ENCODE peak calls at places on chromosomes 2 and 18, in six cellular contexts. I is MM.1S, M is Peyer's patch, D is stomach, G is IMR-90, Y is right cardiac atrium. Q is an unnamed sample.

GRCh38 chr2:8023241-8023640 is 658.6 kb upstream of the ID2 start:
- DNase-seq in Y (no peak), M (no peak), I (no peak), D (no peak), G (no peak), Q (no peak)

GRCh38 chr2:45583989-45584388 is 27.1 kb downstream of the SRBD1 start:
- DNase-seq in I (no peak), G (no peak), M (no peak), Y (no peak), D (no peak), Q (no peak)

GRCh38 chr18:36196239-36196995 is 9.1 kb downstream of the MOCOS start:
- DNase-seq in Y (no peak), I (no peak), M (no peak), D (no peak), G (no peak), Q (no peak)

GRCh38 chr18:65146615-65147014 is 604.2 kb upstream of the CDH7 start:
- DNase-seq in G (no peak), I (no peak), D (no peak), M (no peak), Y (no peak), Q (no peak)

GRCh38 chr2:139080244-139080643 is 300.1 kb upstream of the NXPH2 start:
- DNase-seq in G (no peak), Y (no peak), D (no peak), I (no peak), M (no peak), Q (no peak)

GRCh38 chr2:206642075-206643025 is at the start of gene FAM237A:
- DNase-seq in G (peak; percentile 57), D (no peak), M (no peak), I (peak; percentile 25), Y (peak; percentile 61), Q (no peak)

GRCh38 chr2:128365217-128365905 is 46.7 kb upstream of the HS6ST1 start:
- DNase-seq in M (no peak), G (peak; percentile 15), I (no peak), D (no peak), Y (no peak), Q (no peak)

GRCh38 chr2:43802135-43802534 is 28.3 kb downstream of the DYNC2LI1 start:
- DNase-seq in D (no peak), G (no peak), Y (no peak), I (no peak), M (no peak), Q (no peak)

GRCh38 chr2:34031097-34031496 is 432.0 kb upstream of the FAM98A start:
- DNase-seq in G (no peak), I (no peak), Y (no peak), D (no peak), M (no peak), Q (no peak)

GRCh38 chr2:101699191-101699938 is 1.9 kb downstream of the MAP4K4 start:
- DNase-seq in D (no peak), G (no peak), I (no peak), M (no peak), Y (no peak), Q (no peak)

GRCh38 chr2:57881998-57882884 is 164.4 kb upstream of the VRK2 start:
- DNase-seq in G (peak; percentile 19), Y (no peak), I (no peak), M (no peak), D (no peak), Q (no peak)

GRCh38 chr2:168913171-168913484 is 12.0 kb downstream of the G6PC2 start:
- DNase-seq in G (no peak), D (no peak), M (no peak), Y (no peak), I (no peak), Q (no peak)

GRCh38 chr2:205650450-205650849 is 31.9 kb upstream of the NRP2 start:
- DNase-seq in M (no peak), D (no peak), G (peak; percentile 61), Y (no peak), I (no peak), Q (no peak)

GRCh38 chr2:216516730-216517350 is 18.2 kb downstream of the RPL37A start:
- DNase-seq in I (peak; percentile 20), M (no peak), G (peak; percentile 74), Y (no peak), D (no peak), Q (peak; percentile 45)

GRCh38 chr2:174192664-174193063 is 55.7 kb downstream of the OLA1 start:
- DNase-seq in I (no peak), D (no peak), G (no peak), M (no peak), Y (no peak), Q (no peak)

GRCh38 chr2:25042321-25043240 is 705 bp downstream of the EFR3B start:
- DNase-seq in M (peak; percentile 60), D (peak; percentile 38), I (peak; percentile 14), G (peak; percentile 10), Y (peak; percentile 77), Q (peak; percentile 12)

GRCh38 chr2:118046628-118047210 is 32.8 kb upstream of the CCDC93 start:
- DNase-seq in I (peak; percentile 65), Y (no peak), G (peak; percentile 53), M (no peak), D (no peak), Q (peak; percentile 51)

GRCh38 chr2:160063266-160063665 is 851 bp upstream of the PLA2R1 start:
- DNase-seq in I (no peak), Y (no peak), M (peak; percentile 51), D (no peak), G (no peak), Q (no peak)

GRCh38 chr18:50473896-50474295 is 86.0 kb upstream of the MAPK4 start:
- DNase-seq in M (no peak), D (no peak), Y (no peak), I (no peak), G (no peak), Q (no peak)

GRCh38 chr2:202377308-202377736 is 1.2 kb downstream of the BMPR2 start:
- DNase-seq in D (peak; percentile 45), G (peak; percentile 30), Y (peak; percentile 78), I (no peak), M (peak; percentile 67), Q (peak; percentile 3)

GRCh38 chr2:1068241-1068640 is 117.6 kb downstream of the SNTG2 start:
- DNase-seq in M (no peak), D (no peak), I (no peak), Y (no peak), G (no peak), Q (no peak)

GRCh38 chr2:95314964-95315611 is 17.9 kb downstream of the KCNIP3 start:
- DNase-seq in I (peak; percentile 16), G (peak; percentile 7), D (peak; percentile 65), M (no peak), Y (peak; percentile 38), Q (no peak)

DNA sequence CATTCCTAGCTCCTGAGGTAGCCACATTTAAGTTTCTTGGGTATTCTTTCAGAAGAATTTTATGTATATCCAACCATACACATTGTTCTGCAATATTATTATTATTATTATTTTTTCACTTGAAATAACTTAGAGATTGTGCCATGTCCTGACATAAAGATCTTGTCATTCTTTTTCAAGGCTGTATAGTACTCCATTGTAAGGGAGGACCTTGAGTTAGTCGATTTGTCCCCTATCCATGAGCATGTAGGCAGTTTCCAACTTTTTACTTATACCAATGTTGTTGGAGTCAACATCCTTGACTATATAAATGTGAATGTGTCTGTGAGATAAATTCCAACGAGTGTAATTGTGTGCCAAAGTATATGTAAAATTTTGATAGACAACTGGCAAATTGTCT is 891 bp upstream of the EGR4 start:
- DNase-seq in G (no peak), I (no peak), Y (no peak), D (no peak), M (no peak), Q (no peak)
- H3K27me3 ChIP-seq in G (peaks cover 63% of the 10 kb centered on the region), I (peaks cover 67% of the 10 kb centered on the region), Y (no peaks in the 10 kb centered on the region), D (peaks cover 93% of the 10 kb centered on the region), M (peaks cover 28% of the 10 kb centered on the region), Q (peaks cover 45% of the 10 kb centered on the region)

DNA sequence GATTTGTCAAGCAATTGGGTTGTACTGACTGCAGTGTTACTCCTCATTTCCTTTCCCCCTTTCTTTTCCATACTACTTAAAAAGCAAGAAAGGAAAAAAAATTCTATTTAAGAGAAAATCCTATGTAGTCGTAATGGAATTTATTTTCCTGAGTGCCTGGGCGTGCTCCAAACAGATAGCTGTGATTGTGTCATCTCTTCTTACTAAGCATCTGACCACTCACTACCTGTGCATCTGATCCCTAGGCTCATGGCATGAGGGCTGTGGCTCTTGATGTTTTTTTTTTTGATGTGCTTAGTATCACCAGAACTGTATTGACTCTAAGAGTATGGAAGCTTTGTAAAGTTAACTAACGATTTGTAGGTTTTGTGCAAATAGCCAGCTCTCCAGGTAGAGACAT is 19.0 kb downstream of the CRIM1 start:
- DNase-seq in G (no peak), Y (no peak), I (no peak), D (no peak), M (no peak), Q (no peak)
- H3K4me1 ChIP-seq in G (peaks cover 40% of the 10 kb centered on the region), Y (peaks cover 25% of the 10 kb centered on the region), I (no peaks in the 10 kb centered on the region), D (peaks cover 38% of the 10 kb centered on the region), M (peaks cover 2% of the 10 kb centered on the region), Q (no peaks in the 10 kb centered on the region)

GRCh38 chr2:2845267-2845666 is 514.2 kb upstream of the MYT1L start:
- DNase-seq in D (no peak), Y (no peak), I (no peak), M (no peak), G (no peak), Q (no peak)
- H3K27ac ChIP-seq in D (no peak overlapping the region), Y (no peak overlapping the region), I (no peak overlapping the region), M (no peak overlapping the region), G (no peak overlapping the region), Q (no peak overlapping the region)

DNA sequence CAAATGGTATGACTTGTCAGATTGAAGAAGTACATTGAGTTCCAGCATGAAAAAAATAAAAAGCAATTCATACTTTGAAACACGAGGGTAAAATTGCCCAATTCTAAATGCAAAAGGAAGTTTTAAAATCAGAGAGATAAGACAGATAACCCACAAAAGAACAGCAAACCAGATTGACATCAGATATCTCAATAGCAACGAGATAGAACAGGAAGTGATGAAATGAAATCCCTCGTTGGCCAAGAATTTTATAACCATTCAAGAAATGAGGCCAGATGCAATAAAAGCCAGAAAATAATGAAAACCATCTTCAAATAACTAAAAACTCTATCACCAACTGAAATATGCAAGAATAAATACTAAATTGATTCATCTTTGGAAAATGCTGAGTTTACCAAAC is 172.8 kb downstream of the CD226 start:
- DNase-seq in M (no peak), Y (no peak), G (peak; percentile 16), I (no peak), D (no peak), Q (no peak)
- H3K27me3 ChIP-seq in M (no peaks in the 10 kb centered on the region), Y (no peaks in the 10 kb centered on the region), G (no peaks in the 10 kb centered on the region), I (no peaks in the 10 kb centered on the region), D (no peaks in the 10 kb centered on the region), Q (no peaks in the 10 kb centered on the region)

GRCh38 chr2:181190711-181191110 is 210.3 kb downstream of the UBE2E3 start:
- DNase-seq in Y (no peak), D (no peak), M (no peak), G (no peak), I (no peak), Q (no peak)
- H3K4me1 ChIP-seq in Y (no peaks in the 10 kb centered on the region), D (no peaks in the 10 kb centered on the region), M (no peaks in the 10 kb centered on the region), G (no peaks in the 10 kb centered on the region), I (no peaks in the 10 kb centered on the region), Q (no peaks in the 10 kb centered on the region)